ENCODE peak calls at places on chromosome 21, in four cellular contexts. N is uterus, W is AG04450, U is mammary epithelial cell. F is an unnamed sample.

GRCh38 chr21:20971296-20971921 is 26.8 kb upstream of the NCAM2 start:
- DNase-seq in W (peak; percentile 2), N (no peak), U (no peak), F (peak; percentile 5)

GRCh38 chr21:25329227-25329626 is 278.1 kb downstream of the MRPL39 start:
- DNase-seq in U (no peak), W (peak; percentile 59), N (no peak), F (peak; percentile 27)

GRCh38 chr21:38123626-38124025 is 133.2 kb upstream of the KCNJ15 start:
- DNase-seq in U (no peak), W (no peak), N (no peak), F (no peak)

GRCh38 chr21:29258626-29259335 is 39.9 kb upstream of the BACH1 start:
- DNase-seq in W (peak; percentile 47), U (peak; percentile 77), N (no peak), F (peak; percentile 45)

GRCh38 chr21:31198575-31198974 is 145.5 kb downstream of the TIAM1 start:
- DNase-seq in W (peak; percentile 24), N (no peak), U (peak; percentile 38), F (no peak)

GRCh38 chr21:20822559-20823133 is 175.6 kb upstream of the NCAM2 start:
- DNase-seq in N (no peak), W (no peak), U (no peak), F (no peak)

GRCh38 chr21:16264314-16264713 is 534.5 kb downstream of the USP25 start:
- DNase-seq in W (no peak), U (no peak), N (no peak), F (no peak)

GRCh38 chr21:21301013-21301412 is 302.8 kb downstream of the NCAM2 start:
- DNase-seq in U (no peak), N (no peak), W (no peak), F (no peak)

GRCh38 chr21:23531444-23531843 is 2075.8 kb downstream of the MRPL39 start:
- DNase-seq in N (no peak), W (no peak), U (no peak), F (no peak)

GRCh38 chr21:23131177-23131576 is 2133.0 kb downstream of the NCAM2 start:
- DNase-seq in N (no peak), W (no peak), U (no peak), F (no peak)

GRCh38 chr21:38903578-38904193 is 98.0 kb downstream of the ETS2 start:
- DNase-seq in W (no peak), U (peak; percentile 100), N (no peak), F (peak; percentile 99)

GRCh38 chr21:20451051-20451450 is 547.2 kb upstream of the NCAM2 start:
- DNase-seq in W (no peak), U (peak; percentile 0), N (no peak), F (no peak)

GRCh38 chr21:33951276-33952178 is 35.9 kb upstream of the ATP5PO start:
- DNase-seq in N (no peak), U (no peak), W (no peak), F (no peak)

GRCh38 chr21:23111070-23111605 is 2112.9 kb downstream of the NCAM2 start:
- DNase-seq in W (no peak), U (no peak), N (no peak), F (no peak)

GRCh38 chr21:38921511-38922215 is 115.9 kb downstream of the ETS2 start:
- DNase-seq in N (peak; percentile 47), U (no peak), W (no peak), F (no peak)

GRCh38 chr21:29005696-29006095 is 13.0 kb upstream of the LTN1 start:
- DNase-seq in W (no peak), U (no peak), N (no peak), F (no peak)

GRCh38 chr21:9837946-9838801 is 683.2 kb upstream of the TPTE start:
- DNase-seq in U (no peak), W (no peak), N (no peak), F (no peak)

GRCh38 chr21:27569091-27569490 is 602.2 kb upstream of the ADAMTS5 start:
- DNase-seq in U (no peak), W (no peak), N (no peak), F (no peak)

GRCh38 chr21:21019681-21020080 is 21.5 kb downstream of the NCAM2 start:
- DNase-seq in N (no peak), W (no peak), U (no peak), F (no peak)

GRCh38 chr21:38768385-38769071 is 37.2 kb upstream of the ETS2 start:
- DNase-seq in W (peak; percentile 96), N (no peak), U (peak; percentile 66), F (peak; percentile 59)

GRCh38 chr21:39504230-39504629 is 52.5 kb downstream of the SH3BGR start:
- DNase-seq in W (no peak), N (no peak), U (no peak), F (no peak)

GRCh38 chr21:23021481-23021880 is 2023.3 kb downstream of the NCAM2 start:
- DNase-seq in N (no peak), U (no peak), W (no peak), F (no peak)

GRCh38 chr21:17775431-17776126 is 43.6 kb downstream of the C21orf91 start:
- DNase-seq in W (no peak), N (no peak), U (no peak), F (no peak)

GRCh38 chr21:29155118-29155932 is 24.9 kb downstream of the MAP3K7CL start:
- DNase-seq in N (peak; percentile 60), U (peak; percentile 61), W (no peak), F (no peak)

GRCh38 chr21:34100789-34101188 is 27.4 kb downstream of the MRPS6 start:
- DNase-seq in N (no peak), W (no peak), U (no peak), F (no peak)

GRCh38 chr21:29650561-29651022 is 289.2 kb downstream of the GRIK1 start:
- DNase-seq in U (no peak), N (no peak), W (no peak), F (no peak)

GRCh38 chr21:28111151-28111619 is 881.5 kb downstream of the LTN1 start:
- DNase-seq in W (peak; percentile 95), U (no peak), N (peak; percentile 89), F (no peak)

GRCh38 chr21:41567901-41568510 is 60.0 kb upstream of the TMPRSS2 start:
- DNase-seq in W (no peak), U (no peak), N (no peak), F (no peak)

GRCh38 chr21:33685613-33686197 is 43.4 kb downstream of the ITSN1 start:
- DNase-seq in N (no peak), W (peak; percentile 18), U (peak; percentile 40), F (no peak)

GRCh38 chr21:39384674-39385298 is 35.9 kb upstream of the HMGN1 start:
- DNase-seq in U (peak; percentile 32), N (no peak), W (no peak), F (no peak)

GRCh38 chr21:40841524-40842196 is 5.3 kb downstream of the DSCAM start:
- DNase-seq in U (peak; percentile 42), N (no peak), W (no peak), F (peak; percentile 29)

GRCh38 chr21:27060190-27060589 is 93.3 kb upstream of the ADAMTS5 start:
- DNase-seq in U (no peak), N (no peak), W (no peak), F (no peak)

GRCh38 chr21:24112020-24112419 is 1495.3 kb downstream of the MRPL39 start:
- DNase-seq in N (no peak), W (no peak), U (no peak), F (no peak)

GRCh38 chr21:38081663-38082062 is 165.4 kb upstream of the KCNJ6 start:
- DNase-seq in U (no peak), W (no peak), N (no peak), F (no peak)

GRCh38 chr21:39057121-39057520 is 126.1 kb downstream of the PSMG1 start:
- DNase-seq in N (no peak), U (no peak), W (no peak), F (no peak)

GRCh38 chr21:33836408-33836807 is 79.2 kb downstream of the ATP5PO start:
- DNase-seq in N (no peak), W (no peak), U (no peak), F (no peak)

DNA sequence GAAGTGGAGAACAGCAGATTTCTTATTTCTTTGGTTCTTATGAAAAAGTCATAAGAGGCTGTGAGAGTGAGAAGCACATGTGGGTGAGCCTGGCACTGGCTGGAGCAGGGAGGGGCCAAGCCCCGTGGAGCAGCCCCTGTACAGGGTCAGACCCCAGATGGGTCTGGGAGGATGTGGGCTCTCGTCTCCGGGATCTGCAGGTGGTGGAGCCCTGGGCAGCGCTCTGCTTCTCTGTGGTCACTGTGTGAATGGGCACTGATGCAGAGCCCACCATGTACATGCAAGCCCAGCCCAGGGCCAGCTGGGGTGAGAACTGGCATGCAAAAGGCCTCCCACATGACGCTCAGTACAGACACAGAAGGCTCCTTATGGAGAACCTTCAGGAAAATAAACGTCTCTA is 67.6 kb downstream of the SIM2 start:
- DNase-seq in W (no peak), N (no peak), U (no peak), F (no peak)
- H3K27ac ChIP-seq in W (no peak overlapping the region), N (no peak overlapping the region), U (no peak overlapping the region), F (no peak overlapping the region)

DNA sequence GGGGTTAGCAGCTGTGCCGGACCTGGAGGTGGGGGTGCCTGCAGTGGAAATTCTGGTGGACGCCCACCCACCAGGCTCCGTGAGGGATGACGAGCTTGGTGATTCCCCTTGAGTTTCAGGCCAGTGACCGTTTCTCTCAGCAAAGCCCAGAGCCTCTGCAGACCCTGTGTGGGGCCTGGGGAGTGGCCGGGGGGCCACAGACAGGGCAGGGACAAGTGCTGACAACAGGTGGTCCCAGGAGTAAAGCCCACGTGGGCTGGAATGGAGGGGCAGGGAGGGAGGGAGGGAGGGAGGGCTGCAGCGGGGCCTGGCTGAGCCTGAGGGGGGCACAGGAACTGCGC is 52.8 kb downstream of the COL18A1 start:
- DNase-seq in N (no peak), U (no peak), W (no peak), F (no peak)
- H3K27ac ChIP-seq in N (no peak overlapping the region), U (no peak overlapping the region), W (no peak overlapping the region), F (no peak overlapping the region)

GRCh38 chr21:44299458-44300261 is at the start of gene PFKL:
- DNase-seq in N (peak; percentile 70), W (no peak), U (peak; percentile 66), F (no peak)
- H3K27ac ChIP-seq in N (peak within 1 kb of the TSS; percentile 89), W (peak within 1 kb of the TSS; percentile 39), U (peak within 1 kb of the TSS; percentile 65), F (peak within 1 kb of the TSS; percentile 69)

DNA sequence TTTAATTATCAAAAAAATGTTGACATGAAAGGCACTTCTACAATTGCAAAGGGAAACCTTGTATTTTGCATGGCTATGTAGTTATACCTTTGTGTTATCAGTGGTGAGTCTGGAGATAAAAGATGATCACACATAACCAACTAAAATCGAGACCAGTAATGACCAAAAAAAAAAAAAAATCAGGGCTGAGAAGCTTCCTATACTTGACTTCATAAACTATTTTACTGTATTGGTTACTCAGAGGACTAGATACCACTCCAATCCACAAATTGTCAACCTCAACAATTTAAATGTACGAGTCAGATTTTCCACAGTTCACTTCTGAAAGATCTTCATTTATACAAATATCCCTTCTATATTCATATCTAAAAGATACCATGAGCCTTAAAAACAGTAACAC is 71.7 kb downstream of the NRIP1 start:
- DNase-seq in W (no peak), N (no peak), U (no peak), F (no peak)
- H3K27ac ChIP-seq in W (no peak overlapping the region), N (no peak overlapping the region), U (no peak overlapping the region), F (peak overlapping the region; percentile 39)

GRCh38 chr21:42591170-42591869 is 62.1 kb upstream of the PDE9A start:
- DNase-seq in U (no peak), N (no peak), W (no peak), F (no peak)
- H3K27ac ChIP-seq in U (no peak overlapping the region), N (no peak overlapping the region), W (no peak overlapping the region), F (no peak overlapping the region)